ENCODE peak calls at places on chromosomes 6 and 20, in eight cellular contexts. S, H, C, B, U, J, G and Y are unnamed samples.

GRCh38 chr6:76555090-76555489 is 482.6 kb upstream of the IMPG1 start:
- DNase-seq in G (no peak), U (no peak), B (no peak), S (no peak), C (no peak), J (no peak), H (no peak), Y (no peak)

GRCh38 chr20:41047975-41048305 is 19.3 kb downstream of the TOP1 start:
- DNase-seq in G (peak; percentile 58), S (no peak), J (no peak), U (no peak), H (peak; percentile 79), B (no peak), C (peak; percentile 65), Y (no peak)

GRCh38 chr6:125107048-125107447 is 46.5 kb upstream of the TPD52L1 start:
- DNase-seq in G (no peak), H (no peak), C (no peak), B (no peak), J (no peak), U (no peak), S (no peak), Y (no peak)

GRCh38 chr6:77136086-77136485 is 327.2 kb downstream of the HTR1B start:
- DNase-seq in H (no peak), U (no peak), C (peak; percentile 54), S (no peak), J (no peak), G (peak; percentile 5), B (no peak), Y (no peak)

GRCh38 chr6:11785953-11786579 is 7.5 kb upstream of the ADTRP start:
- DNase-seq in C (no peak), U (no peak), S (peak; percentile 64), G (no peak), H (peak; percentile 92), J (peak; percentile 81), B (peak; percentile 43), Y (peak; percentile 73)

GRCh38 chr6:41503841-41504525 is 42.2 kb upstream of the FOXP4 start:
- DNase-seq in J (no peak), S (no peak), C (peak; percentile 23), B (no peak), U (no peak), G (no peak), H (no peak), Y (no peak)

GRCh38 chr6:131262060-131262459 is 126.8 kb downstream of the AKAP7 start:
- DNase-seq in C (no peak), H (no peak), S (no peak), J (no peak), B (no peak), G (no peak), U (no peak), Y (no peak)

GRCh38 chr6:7769702-7770101 is 43.8 kb downstream of the BMP6 start:
- DNase-seq in U (no peak), G (peak; percentile 47), B (no peak), J (no peak), C (peak; percentile 66), H (no peak), S (no peak), Y (no peak)

GRCh38 chr6:117477988-117478852 is 4.3 kb upstream of the DCBLD1 start:
- DNase-seq in B (no peak), J (no peak), H (peak; percentile 63), U (no peak), S (no peak), G (peak; percentile 40), C (peak; percentile 40), Y (peak; percentile 18)

GRCh38 chr6:32220021-32220420 is 3.8 kb downstream of the NOTCH4 start:
- DNase-seq in H (no peak), U (no peak), S (no peak), C (no peak), B (no peak), G (no peak), J (no peak), Y (no peak)

GRCh38 chr6:163335671-163336545 is 78.6 kb upstream of the QKI start:
- DNase-seq in G (no peak), J (no peak), S (no peak), H (no peak), U (no peak), C (peak; percentile 67), B (no peak), Y (no peak)

GRCh38 chr6:39191236-39191930 is 37.9 kb downstream of the KCNK5 start:
- DNase-seq in B (no peak), J (no peak), G (no peak), H (peak; percentile 81), U (no peak), S (no peak), C (no peak), Y (no peak)

GRCh38 chr6:215335-216034 is 76.8 kb upstream of the DUSP22 start:
- DNase-seq in G (peak; percentile 38), C (peak; percentile 25), J (no peak), S (no peak), B (no peak), U (no peak), H (no peak), Y (no peak)